ENCODE peak calls at places on chromosome 5, in seven cellular contexts. One of them, this sample, is unnamed.

GRCh38 chr5:149429839-149430721 is 51.0 kb upstream of the IL17B start:
- DNase-seq in IMR-90: no peak
- DNase-seq in neuronal stem cell: no peak
- DNase-seq in H9: peak
- DNase-seq in mesendoderm: peak
- DNase-seq in H1: peak
- DNase-seq in trophoblast cell: no peak
- DNase-seq in this sample: peak

GRCh38 chr5:58595952-58596351 is 13.1 kb downstream of the RAB3C start:
- DNase-seq in IMR-90: no peak
- DNase-seq in neuronal stem cell: no peak
- DNase-seq in H9: no peak
- DNase-seq in mesendoderm: no peak
- DNase-seq in H1: no peak
- DNase-seq in trophoblast cell: no peak
- DNase-seq in this sample: no peak

GRCh38 chr5:89445106-89445745 is 562.2 kb upstream of the MEF2C start:
- DNase-seq in IMR-90: no peak
- DNase-seq in neuronal stem cell: no peak
- DNase-seq in H9: no peak
- DNase-seq in mesendoderm: no peak
- DNase-seq in H1: no peak
- DNase-seq in trophoblast cell: no peak
- DNase-seq in this sample: no peak

GRCh38 chr5:111256128-111256527 is 31.9 kb downstream of the CAMK4 start:
- DNase-seq in IMR-90: no peak
- DNase-seq in neuronal stem cell: no peak
- DNase-seq in H9: no peak
- DNase-seq in mesendoderm: no peak
- DNase-seq in H1: no peak
- DNase-seq in trophoblast cell: no peak
- DNase-seq in this sample: no peak

GRCh38 chr5:72347801-72348305 is 27.7 kb downstream of the PTCD2 start:
- DNase-seq in IMR-90: peak
- DNase-seq in neuronal stem cell: no peak
- DNase-seq in H9: no peak
- DNase-seq in mesendoderm: no peak
- DNase-seq in H1: no peak
- DNase-seq in trophoblast cell: peak
- DNase-seq in this sample: peak

GRCh38 chr5:53815471-53815870 is 255.0 kb downstream of the NDUFS4 start:
- DNase-seq in IMR-90: no peak
- DNase-seq in neuronal stem cell: no peak
- DNase-seq in H9: no peak
- DNase-seq in mesendoderm: peak
- DNase-seq in H1: no peak
- DNase-seq in trophoblast cell: no peak
- DNase-seq in this sample: no peak

GRCh38 chr5:14268738-14269137 is 125.6 kb downstream of the TRIO start:
- DNase-seq in IMR-90: peak
- DNase-seq in neuronal stem cell: no peak
- DNase-seq in H9: no peak
- DNase-seq in mesendoderm: no peak
- DNase-seq in H1: no peak
- DNase-seq in trophoblast cell: no peak
- DNase-seq in this sample: no peak

GRCh38 chr5:104785097-104785496 is 1222.5 kb upstream of the NUDT12 start:
- DNase-seq in IMR-90: no peak
- DNase-seq in neuronal stem cell: no peak
- DNase-seq in H9: no peak
- DNase-seq in mesendoderm: no peak
- DNase-seq in H1: no peak
- DNase-seq in trophoblast cell: no peak
- DNase-seq in this sample: no peak

GRCh38 chr5:162573758-162574157 is 506.2 kb downstream of the GABRG2 start:
- DNase-seq in IMR-90: no peak
- DNase-seq in neuronal stem cell: no peak
- DNase-seq in H9: no peak
- DNase-seq in mesendoderm: no peak
- DNase-seq in H1: no peak
- DNase-seq in trophoblast cell: no peak
- DNase-seq in this sample: no peak

GRCh38 chr5:158832736-158833135 is 267.0 kb downstream of the EBF1 start:
- DNase-seq in IMR-90: no peak
- DNase-seq in neuronal stem cell: no peak
- DNase-seq in H9: no peak
- DNase-seq in mesendoderm: no peak
- DNase-seq in H1: no peak
- DNase-seq in trophoblast cell: no peak
- DNase-seq in this sample: peak

GRCh38 chr5:100749771-100750284 is 153.3 kb downstream of the ST8SIA4 start:
- DNase-seq in IMR-90: no peak
- DNase-seq in neuronal stem cell: no peak
- DNase-seq in H9: no peak
- DNase-seq in mesendoderm: no peak
- DNase-seq in H1: no peak
- DNase-seq in trophoblast cell: no peak
- DNase-seq in this sample: no peak

GRCh38 chr5:100746730-100747129 is 156.4 kb downstream of the ST8SIA4 start:
- DNase-seq in IMR-90: no peak
- DNase-seq in neuronal stem cell: no peak
- DNase-seq in H9: no peak
- DNase-seq in mesendoderm: no peak
- DNase-seq in H1: no peak
- DNase-seq in trophoblast cell: no peak
- DNase-seq in this sample: no peak
- H3K4ac ChIP-seq in IMR-90: no peak
- H3K4ac ChIP-seq in neuronal stem cell: no peak
- H3K4ac ChIP-seq in H9: no peak
- H3K4ac ChIP-seq in mesendoderm: no peak
- H3K4ac ChIP-seq in H1: no peak
- H3K4ac ChIP-seq in trophoblast cell: no peak
- H3K4ac ChIP-seq in this sample: no peak

GRCh38 chr5:163855754-163856153 is 350.3 kb downstream of the MAT2B start:
- DNase-seq in IMR-90: no peak
- DNase-seq in neuronal stem cell: no peak
- DNase-seq in H9: no peak
- DNase-seq in mesendoderm: no peak
- DNase-seq in H1: no peak
- DNase-seq in trophoblast cell: no peak
- DNase-seq in this sample: no peak
- H3K4ac ChIP-seq in IMR-90: no peak
- H3K4ac ChIP-seq in neuronal stem cell: no peak
- H3K4ac ChIP-seq in H9: no peak
- H3K4ac ChIP-seq in mesendoderm: no peak
- H3K4ac ChIP-seq in H1: no peak
- H3K4ac ChIP-seq in trophoblast cell: no peak
- H3K4ac ChIP-seq in this sample: no peak

DNA sequence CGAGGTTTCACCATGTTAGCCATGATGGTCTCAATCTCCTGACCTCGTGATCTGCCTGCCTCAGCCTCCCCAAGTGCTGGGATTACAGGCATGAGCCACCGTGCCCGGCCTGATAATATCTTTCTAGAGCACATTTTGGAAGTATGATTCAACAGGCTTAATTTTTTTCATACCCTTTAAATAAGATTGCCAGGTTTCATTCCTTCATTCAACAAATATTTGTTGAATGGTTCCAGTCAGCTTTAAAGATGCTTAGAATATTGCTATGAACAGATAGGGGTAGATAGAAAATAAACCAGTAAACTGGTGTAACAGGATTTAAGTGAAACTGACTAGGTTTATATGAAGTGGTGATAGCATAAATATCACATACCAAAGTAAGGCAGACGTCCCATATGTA is 41.3 kb downstream of the DMXL1 start:
- DNase-seq in IMR-90: no peak
- DNase-seq in neuronal stem cell: no peak
- DNase-seq in H9: no peak
- DNase-seq in mesendoderm: no peak
- DNase-seq in H1: no peak
- DNase-seq in trophoblast cell: peak
- DNase-seq in this sample: no peak
- H3K4ac ChIP-seq in IMR-90: no peak
- H3K4ac ChIP-seq in neuronal stem cell: no peak
- H3K4ac ChIP-seq in H9: no peak
- H3K4ac ChIP-seq in mesendoderm: no peak
- H3K4ac ChIP-seq in H1: no peak
- H3K4ac ChIP-seq in trophoblast cell: no peak
- H3K4ac ChIP-seq in this sample: no peak

DNA sequence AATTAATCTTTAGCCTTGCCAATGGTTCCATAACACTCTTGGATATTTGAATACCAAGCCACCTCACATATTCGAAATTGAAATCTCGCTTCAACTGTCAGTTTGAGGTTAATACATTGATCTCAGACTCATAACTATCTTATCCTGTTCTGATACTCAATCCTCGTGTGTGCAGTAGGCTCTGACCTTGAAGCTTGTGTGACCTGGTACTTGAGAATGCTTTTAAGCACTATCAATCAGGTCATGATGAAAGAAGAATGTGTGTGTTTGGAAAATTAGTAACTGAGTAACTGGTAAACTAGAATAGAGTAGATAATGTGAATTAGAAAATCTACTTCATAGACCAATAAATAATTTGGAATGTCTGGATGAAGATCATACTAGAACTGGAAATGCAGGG is 1266.7 kb downstream of the MAT2B start:
- DNase-seq in IMR-90: no peak
- DNase-seq in neuronal stem cell: no peak
- DNase-seq in H9: no peak
- DNase-seq in mesendoderm: no peak
- DNase-seq in H1: no peak
- DNase-seq in trophoblast cell: no peak
- DNase-seq in this sample: no peak
- H3K4ac ChIP-seq in IMR-90: no peak
- H3K4ac ChIP-seq in neuronal stem cell: no peak
- H3K4ac ChIP-seq in H9: no peak
- H3K4ac ChIP-seq in mesendoderm: no peak
- H3K4ac ChIP-seq in H1: no peak
- H3K4ac ChIP-seq in trophoblast cell: no peak
- H3K4ac ChIP-seq in this sample: no peak

GRCh38 chr5:103207653-103208052 is 50.9 kb upstream of the MACIR start:
- DNase-seq in IMR-90: peak
- DNase-seq in neuronal stem cell: no peak
- DNase-seq in H9: no peak
- DNase-seq in mesendoderm: no peak
- DNase-seq in H1: no peak
- DNase-seq in trophoblast cell: no peak
- DNase-seq in this sample: peak
- H3K4ac ChIP-seq in IMR-90: no peak
- H3K4ac ChIP-seq in neuronal stem cell: no peak
- H3K4ac ChIP-seq in H9: no peak
- H3K4ac ChIP-seq in mesendoderm: no peak
- H3K4ac ChIP-seq in H1: no peak
- H3K4ac ChIP-seq in trophoblast cell: no peak
- H3K4ac ChIP-seq in this sample: no peak

GRCh38 chr5:69491027-69491426 is 1.6 kb upstream of the OCLN start:
- DNase-seq in IMR-90: no peak
- DNase-seq in neuronal stem cell: no peak
- DNase-seq in H9: no peak
- DNase-seq in mesendoderm: no peak
- DNase-seq in H1: no peak
- DNase-seq in trophoblast cell: no peak
- DNase-seq in this sample: no peak
- H3K4ac ChIP-seq in IMR-90: no peak
- H3K4ac ChIP-seq in neuronal stem cell: no peak
- H3K4ac ChIP-seq in H9: no peak
- H3K4ac ChIP-seq in mesendoderm: no peak
- H3K4ac ChIP-seq in H1: no peak
- H3K4ac ChIP-seq in trophoblast cell: no peak
- H3K4ac ChIP-seq in this sample: no peak